ENCODE peak calls at places on chromosomes 6 and 20, in five cellular contexts. T is A549, E is K562, L is GM12878, N is SK-N-SH. F is an unnamed sample.

GRCh38 chr6:28212510-28213212 is 12.4 kb upstream of the ZSCAN9 start:
- DNase-seq in L (peak; percentile 77), T (peak; percentile 73), E (peak; percentile 81), N (peak; percentile 33), F (peak; percentile 90)

GRCh38 chr6:79250107-79250514 is 15.6 kb upstream of the HMGN3 start:
- DNase-seq in T (no peak), N (no peak), L (peak; percentile 51), E (no peak), F (no peak)

GRCh38 chr20:8133816-8134451 is 1.9 kb downstream of the PLCB1 start:
- DNase-seq in E (no peak), T (no peak), N (no peak), L (no peak), F (no peak)

GRCh38 chr6:96947055-96947454 is 22.5 kb downstream of the KLHL32 start:
- DNase-seq in N (no peak), T (no peak), L (peak; percentile 48), E (no peak), F (no peak)

GRCh38 chr20:12171927-12172581 is 254.4 kb downstream of the BTBD3 start:
- DNase-seq in L (no peak), T (no peak), N (no peak), E (no peak), F (peak; percentile 84)

GRCh38 chr20:45857836-45858250 is 429 bp downstream of the ZSWIM3 start:
- DNase-seq in L (peak; percentile 31), T (no peak), N (peak; percentile 66), E (peak; percentile 82), F (no peak)

GRCh38 chr20:36181934-36182603 is 27.5 kb downstream of the EPB41L1 start:
- DNase-seq in T (no peak), L (no peak), N (no peak), E (peak; percentile 28), F (peak; percentile 87)

GRCh38 chr6:38016824-38017223 is 197.3 kb downstream of the ZFAND3 start:
- DNase-seq in N (no peak), L (no peak), E (no peak), T (no peak), F (no peak)

GRCh38 chr6:19410477-19410876 is 426.7 kb upstream of the ID4 start:
- DNase-seq in E (no peak), N (no peak), L (no peak), T (no peak), F (peak; percentile 51)

GRCh38 chr6:21597706-21598273 is 4.2 kb downstream of the SOX4 start:
- DNase-seq in L (no peak), E (no peak), N (peak; percentile 42), T (no peak), F (no peak)

GRCh38 chr20:58833921-58834320 is 16.8 kb downstream of the GNAS-AS1 start:
- DNase-seq in E (no peak), N (no peak), L (no peak), T (no peak), F (no peak)

GRCh38 chr6:105194106-105194505 is 14.3 kb upstream of the POPDC3 start:
- DNase-seq in T (no peak), L (no peak), N (no peak), E (no peak), F (no peak)

GRCh38 chr6:26257272-26257671 is 107.7 kb upstream of the BTN3A2 start:
- DNase-seq in N (no peak), L (no peak), E (no peak), T (no peak), F (no peak)

GRCh38 chr6:119280586-119281163 is 68.9 kb downstream of the MAN1A1 start:
- DNase-seq in T (no peak), E (no peak), N (no peak), L (no peak), F (no peak)

GRCh38 chr6:82680192-82680591 is 316.6 kb downstream of the TPBG start:
- DNase-seq in E (no peak), T (no peak), L (no peak), N (no peak), F (no peak)

GRCh38 chr20:58150772-58151171 is 77.7 kb downstream of the ANKRD60 start:
- DNase-seq in E (no peak), L (no peak), N (no peak), T (no peak), F (no peak)

GRCh38 chr6:11277275-11278206 is 45.1 kb upstream of the NEDD9 start:
- DNase-seq in L (peak; percentile 94), T (peak; percentile 15), N (no peak), E (no peak), F (peak; percentile 82)

GRCh38 chr6:85561750-85562357 is 31.8 kb downstream of the SNX14 start:
- DNase-seq in E (no peak), N (no peak), T (no peak), L (no peak), F (peak; percentile 54)

GRCh38 chr20:37576911-37577310 is 49.2 kb upstream of the BLCAP start:
- DNase-seq in E (no peak), T (no peak), N (no peak), L (no peak), F (no peak)

GRCh38 chr6:4153514-4153985 is 18.2 kb upstream of the ECI2 start:
- DNase-seq in L (no peak), N (no peak), E (no peak), T (no peak), F (no peak)

GRCh38 chr6:4157506-4157905 is 22.1 kb upstream of the ECI2 start:
- DNase-seq in N (no peak), L (no peak), E (no peak), T (no peak), F (no peak)

GRCh38 chr6:4155848-4156466 is 20.6 kb upstream of the ECI2 start:
- DNase-seq in L (no peak), N (peak; percentile 72), E (peak; percentile 84), T (peak; percentile 63), F (peak; percentile 86)
- TF ChIP-seq RCOR1 in L (no peak), N (no peak), E (no peak), T (no peak), F (no peak)

DNA sequence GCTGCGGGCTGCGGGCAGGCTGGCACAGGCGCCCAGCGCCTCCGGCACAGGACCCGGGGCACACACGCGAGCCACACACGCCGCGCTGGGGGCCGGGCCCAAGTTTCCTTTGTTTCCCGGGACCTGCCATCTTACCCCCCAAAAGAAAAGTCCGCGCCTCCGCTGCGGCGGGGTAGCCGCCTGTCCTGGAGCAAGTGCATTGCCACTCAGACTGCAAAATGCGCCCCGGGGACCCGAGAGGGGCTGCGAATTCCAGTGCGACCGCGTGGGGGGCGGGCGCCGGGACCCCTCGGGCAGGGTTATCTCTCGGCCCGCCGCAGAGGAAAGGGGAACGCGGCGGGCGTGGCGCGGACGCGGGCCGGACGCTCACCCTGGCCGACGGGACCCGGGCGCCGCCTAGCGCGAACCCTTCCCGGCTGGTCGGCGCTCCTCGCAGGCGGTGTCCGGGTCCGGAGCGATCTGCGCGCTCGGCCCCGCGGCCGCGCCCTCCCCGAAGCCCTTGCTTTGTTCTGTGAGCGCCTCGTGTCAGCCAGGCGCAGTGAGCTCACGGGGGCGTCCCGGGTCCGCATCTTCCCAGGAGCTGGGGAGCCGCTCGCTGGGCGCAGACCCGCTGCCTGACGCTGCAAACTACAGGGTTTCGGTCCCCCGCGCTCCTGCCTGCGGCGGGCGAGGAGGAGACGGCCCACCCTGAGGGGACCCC is 620 bp upstream of the CD24 start:
- DNase-seq in L (no peak), E (peak; percentile 39), T (peak; percentile 18), N (peak; percentile 76), F (no peak)
- TF ChIP-seq RCOR1 in L (no peak), E (no peak), T (no peak), N (no peak), F (no peak)

DNA sequence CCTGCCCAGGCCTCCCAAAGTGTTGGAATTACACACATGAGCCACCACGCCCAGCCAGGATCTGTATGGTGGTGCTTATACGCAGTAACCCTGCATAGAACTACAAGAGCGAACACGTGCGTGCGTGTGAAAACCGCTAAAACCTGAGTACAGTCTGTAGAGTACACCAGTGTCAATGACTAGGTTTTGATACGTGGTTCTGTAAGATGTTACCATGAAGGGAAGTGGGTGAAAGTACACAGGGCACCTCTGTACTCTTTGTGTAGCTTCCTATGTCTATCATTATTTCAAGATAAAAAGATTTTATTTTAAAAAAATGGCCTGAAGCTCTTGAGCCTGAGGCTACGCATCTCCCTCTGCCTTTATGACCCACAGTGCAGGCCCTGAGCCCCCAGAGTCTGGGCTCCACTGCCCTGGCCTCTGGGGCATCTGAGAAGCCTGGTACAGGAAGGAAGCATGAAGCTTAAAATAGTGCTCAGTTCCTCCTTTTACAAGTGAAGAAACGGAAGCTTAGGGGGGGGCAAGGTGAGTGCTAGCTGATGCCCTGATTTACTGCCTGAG is 21.6 kb downstream of the LY86 start:
- DNase-seq in E (no peak), T (no peak), L (peak; percentile 71), N (no peak), F (no peak)
- TF ChIP-seq RCOR1 in E (no peak), T (no peak), L (no peak), N (no peak), F (no peak)

GRCh38 chr6:15062311-15063252 is 183.3 kb upstream of the JARID2 start:
- DNase-seq in T (no peak), L (no peak), E (peak; percentile 48), N (no peak), F (peak; percentile 99)
- TF ChIP-seq RCOR1 in T (no peak), L (no peak), E (no peak), N (no peak), F (no peak)

DNA sequence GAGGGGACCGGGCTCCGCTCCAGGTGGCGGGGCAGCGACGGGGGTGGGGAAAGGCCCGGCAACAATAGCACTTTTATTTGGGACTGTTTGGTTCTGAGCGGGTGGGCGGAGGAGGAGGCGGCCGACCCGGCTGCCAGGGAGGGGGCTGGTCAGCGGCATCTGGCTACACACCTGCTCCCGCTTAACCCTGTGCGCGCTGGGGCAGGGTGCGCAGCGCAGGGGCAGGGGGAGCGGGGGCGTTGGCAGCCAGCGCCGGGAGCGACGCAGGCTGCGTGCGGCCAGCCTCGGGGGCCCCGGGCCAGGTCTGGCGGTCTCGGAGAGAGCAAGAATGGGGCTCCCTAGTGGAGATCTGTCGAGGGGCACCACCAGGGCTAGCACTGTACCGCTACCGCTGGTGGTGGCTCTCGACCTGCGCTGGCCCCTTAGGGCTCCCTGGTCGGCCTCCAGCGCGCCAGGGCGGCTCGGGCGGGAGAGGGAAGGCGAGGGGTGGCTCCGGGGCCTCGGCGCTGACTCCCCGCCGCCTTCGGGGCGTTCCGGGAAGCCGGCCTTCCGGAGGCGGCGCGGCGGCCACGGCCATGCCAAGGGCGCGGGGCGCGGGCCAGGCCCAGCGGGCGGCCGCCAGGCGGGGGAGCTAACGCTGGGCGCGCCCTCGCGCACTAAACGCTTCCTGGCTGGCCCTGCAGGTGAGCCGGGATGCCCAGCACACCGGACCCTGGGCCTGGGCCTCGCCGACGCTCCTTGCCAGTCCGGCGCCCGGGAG is 92.4 kb downstream of the NCR2 start:
- DNase-seq in E (no peak), L (no peak), T (no peak), N (peak; percentile 71), F (no peak)
- TF ChIP-seq RCOR1 in E (no peak), L (no peak), T (no peak), N (no peak), F (no peak)

GRCh38 chr6:108638993-108639392 is 78.3 kb downstream of the FOXO3 start:
- DNase-seq in N (no peak), E (no peak), T (no peak), L (no peak), F (no peak)
- TF ChIP-seq RCOR1 in N (no peak), E (no peak), T (no peak), L (no peak), F (no peak)

DNA sequence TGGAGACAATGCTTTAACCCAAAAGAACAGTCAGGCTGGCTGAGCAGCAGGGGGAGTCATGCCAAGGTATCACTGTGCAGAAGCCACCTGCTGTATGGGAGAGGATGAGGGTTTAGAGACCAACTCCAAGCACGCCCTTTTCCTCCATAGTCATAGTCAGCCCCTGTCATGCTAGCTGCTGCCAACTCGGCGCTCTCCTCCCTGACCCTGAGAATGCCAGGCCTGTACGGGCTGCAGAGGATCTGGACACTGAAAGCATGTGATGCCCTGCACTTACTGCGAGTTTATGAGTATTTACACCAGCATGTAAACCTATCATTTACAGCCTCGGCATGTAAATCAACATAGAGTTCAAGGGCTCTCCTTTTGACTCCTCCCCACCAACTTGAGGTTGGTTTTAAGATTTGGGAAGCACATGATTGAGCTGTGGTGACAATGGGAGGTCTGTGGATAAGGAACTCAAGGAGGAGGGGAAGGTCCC is 11.7 kb upstream of the SCUBE3 start:
- DNase-seq in E (no peak), L (no peak), N (no peak), T (no peak), F (no peak)
- TF ChIP-seq RCOR1 in E (no peak), L (no peak), N (no peak), T (no peak), F (no peak)